ENCODE peak calls at places on chromosomes 16 and 17, in six cellular contexts. C, W, F, N, H and X are unnamed samples. For H3K4me1, the result is how much of the 10 kb centered on the place peaks cover.

GRCh38 chr16:7227193-7227825 is 105.3 kb upstream of the RBFOX1 start:
- DNase-seq in W (no peak), N (no peak), C (no peak), H (no peak), F (no peak), X (no peak)

GRCh38 chr17:65850486-65850885 is 289.0 kb upstream of the AXIN2 start:
- DNase-seq in H (no peak), F (no peak), C (no peak), W (no peak), N (peak), X (no peak)

GRCh38 chr17:39822051-39822450 is 42.1 kb downstream of the IKZF3 start:
- DNase-seq in F (no peak), H (no peak), N (no peak), W (no peak), C (no peak), X (no peak)

GRCh38 chr16:85569039-85569614 is 44.0 kb upstream of the GSE1 start:
- DNase-seq in N (no peak), W (no peak), H (no peak), F (no peak), C (no peak), X (no peak)

GRCh38 chr16:65895906-65896305 is 470.6 kb upstream of the CDH5 start:
- DNase-seq in C (no peak), N (no peak), F (no peak), W (no peak), H (no peak), X (no peak)

GRCh38 chr17:78479369-78479768 is 97.8 kb downstream of the DNAH17 start:
- DNase-seq in N (no peak), C (no peak), F (no peak), H (no peak), W (no peak), X (no peak)

GRCh38 chr17:61382796-61383688 is 16.6 kb upstream of the TBX2 start:
- DNase-seq in H (no peak), W (no peak), C (no peak), N (no peak), F (no peak), X (no peak)

GRCh38 chr17:58470356-58470755 is 17.9 kb downstream of the HSF5 start:
- DNase-seq in H (no peak), W (no peak), N (no peak), F (no peak), C (no peak), X (no peak)

GRCh38 chr17:45277992-45278391 is 16.1 kb upstream of the SPATA32 start:
- DNase-seq in C (peak), H (no peak), N (peak), F (no peak), W (no peak), X (no peak)

GRCh38 chr16:69848635-69849545 is 86.8 kb downstream of the WWP2 start:
- DNase-seq in H (peak), W (no peak), N (peak), C (peak), F (peak), X (no peak)

DNA sequence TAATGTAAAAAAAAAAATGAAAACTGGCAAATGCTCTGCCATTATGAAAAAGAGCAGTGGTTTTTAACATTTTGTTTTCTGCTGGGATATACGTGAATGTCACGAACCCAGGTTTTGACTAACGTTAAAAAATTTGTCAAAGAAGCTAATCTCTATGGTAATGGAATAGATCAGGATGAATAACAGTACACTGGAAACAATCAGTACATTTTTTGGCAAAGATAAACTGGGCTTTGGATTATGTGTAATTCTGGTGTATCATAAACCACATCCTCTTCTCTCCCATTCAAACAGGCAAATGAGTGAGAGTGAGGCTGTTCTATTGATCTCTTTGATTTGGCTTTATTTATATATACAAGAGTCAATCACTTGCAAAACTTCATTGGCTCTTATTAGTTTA is 207.0 kb upstream of the IRX3 start:
- DNase-seq in F (no peak), N (no peak), W (no peak), H (no peak), C (no peak), X (no peak)
- H3K4me1 ChIP-seq in F (under half), N (under half), W (under half), H (under half), C (under half), X (under half)

GRCh38 chr16:28982949-28983348 is 1.9 kb upstream of the LAT start:
- DNase-seq in C (no peak), F (no peak), W (no peak), H (no peak), N (no peak), X (no peak)
- H3K27ac ChIP-seq in C (no peak), F (no peak), W (no peak), H (no peak), N (no peak), X (no peak)

GRCh38 chr17:7589891-7590611 is at the start of gene SOX15:
- DNase-seq in F (no peak), C (no peak), W (peak), N (no peak), H (no peak), X (peak)

GRCh38 chr17:7587420-7587786 is 2.5 kb downstream of the SOX15 start:
- DNase-seq in W (peak), N (peak), H (no peak), F (no peak), C (no peak), X (no peak)

GRCh38 chr17:7589204-7589868 is 558 bp downstream of the SOX15 start:
- DNase-seq in W (peak), H (peak), N (peak), C (peak), F (peak), X (peak)

GRCh38 chr17:7587831-7588230 is 2.1 kb downstream of the SOX15 start:
- DNase-seq in C (no peak), N (no peak), H (no peak), F (no peak), W (peak), X (peak)

DNA sequence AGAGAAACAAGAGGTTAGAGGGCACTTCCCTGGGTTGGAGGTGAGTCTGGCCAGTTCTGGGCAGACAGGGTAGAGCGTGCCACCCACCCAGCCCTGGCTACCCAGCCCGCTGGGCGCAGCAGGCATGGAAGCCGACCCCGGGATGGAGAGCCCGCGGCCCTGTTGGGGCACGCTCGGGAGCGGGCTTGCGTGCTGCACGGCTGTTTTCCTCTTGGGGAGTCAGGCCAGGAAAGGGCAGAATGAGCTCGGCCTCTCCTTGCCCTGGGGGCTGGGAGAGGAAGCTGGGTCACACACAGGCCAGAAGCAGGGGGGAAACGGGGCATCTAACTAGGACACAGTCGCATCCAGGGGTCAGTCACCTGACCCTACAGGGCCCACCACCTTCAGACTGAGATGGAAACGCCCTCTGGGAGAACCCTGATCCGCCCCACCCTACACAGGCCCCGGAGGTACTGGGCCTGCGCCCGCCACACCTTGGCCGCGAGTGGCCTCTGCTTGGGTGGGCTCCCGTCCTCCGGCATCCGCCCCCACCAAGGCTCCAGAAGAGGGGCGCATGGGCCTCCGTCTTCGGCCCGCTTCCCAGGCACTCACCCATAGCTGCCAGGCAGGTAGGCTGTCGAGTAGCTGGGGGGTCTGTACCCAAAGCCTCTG is 1.2 kb downstream of the SOX15 start:
- DNase-seq in N (no peak), C (no peak), W (peak), H (no peak), F (no peak), X (no peak)
- H3K4me1 ChIP-seq in N (under half), C (under half), W (under half), H (under half), F (under half), X (under half)

DNA sequence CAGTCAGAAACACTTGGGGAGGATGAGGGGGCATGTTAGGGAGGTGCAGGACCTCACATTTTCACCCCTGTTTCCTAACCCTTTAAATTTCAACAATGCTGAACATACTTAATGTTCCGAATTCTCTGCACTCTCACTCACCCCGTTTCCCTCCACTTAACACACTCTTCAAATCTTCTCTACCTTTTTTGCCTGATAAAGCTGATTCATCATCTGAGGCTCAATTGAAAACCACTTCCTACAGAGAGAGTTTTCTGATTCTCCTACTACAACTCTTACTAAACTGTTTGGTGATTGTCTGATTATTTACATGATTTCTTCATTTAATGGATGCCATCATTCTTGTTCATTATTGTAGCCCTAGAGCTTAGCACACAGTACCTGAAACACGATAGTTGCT is 42.4 kb downstream of the PCTP start:
- DNase-seq in F (no peak), H (no peak), N (no peak), W (no peak), C (no peak), X (no peak)
- H3K27ac ChIP-seq in F (no peak), H (no peak), N (no peak), W (no peak), C (no peak), X (no peak)